ENCODE peak calls at places on chromosome 17, in six cellular contexts. E is HepG2, J is A549, V is H1, G is GM12878, T is K562. S is an unnamed sample.
A peak's percentile ranks its signal among the peaks of the same experiment; 100 is the strongest.

GRCh38 chr17:31387438-31387837 is 4.0 kb upstream of the RAB11FIP4 start:
- DNase-seq in E (no peak), J (no peak), V (peak; percentile 35), G (no peak), T (no peak), S (no peak)

GRCh38 chr17:41784207-41784744 is 2.2 kb downstream of the JUP start:
- DNase-seq in E (no peak), J (peak; percentile 92), V (no peak), G (no peak), T (peak; percentile 85), S (peak; percentile 71)

GRCh38 chr17:41579484-41580243 is 7.0 kb downstream of the KRT14 start:
- DNase-seq in E (peak; percentile 85), J (peak; percentile 87), V (peak; percentile 98), G (peak; percentile 21), T (peak; percentile 96), S (peak; percentile 54)

GRCh38 chr17:12358477-12358876 is 307.2 kb upstream of the MYOCD start:
- DNase-seq in E (no peak), J (no peak), V (no peak), G (no peak), T (no peak), S (peak; percentile 6)

GRCh38 chr17:73042809-73043685 is 49.4 kb downstream of the SLC39A11 start:
- DNase-seq in E (no peak), J (no peak), V (no peak), G (no peak), T (no peak), S (peak; percentile 20)

GRCh38 chr17:71057448-71057847 is 888.1 kb downstream of the KCNJ2 start:
- DNase-seq in E (no peak), J (no peak), V (no peak), G (no peak), T (no peak), S (no peak)

GRCh38 chr17:42944211-42944610 is 20.0 kb downstream of the AARSD1 start:
- DNase-seq in E (no peak), J (no peak), V (no peak), G (no peak), T (no peak), S (peak; percentile 40)

GRCh38 chr17:74426551-74427047 is 5.3 kb upstream of the GPRC5C start:
- DNase-seq in E (no peak), J (no peak), V (no peak), G (no peak), T (no peak), S (no peak)

GRCh38 chr17:49015924-49016774 is 19.0 kb downstream of the IGF2BP1 start:
- DNase-seq in E (no peak), J (peak; percentile 54), V (peak; percentile 35), G (no peak), T (no peak), S (peak; percentile 20)

GRCh38 chr17:65990593-65990992 is 201.3 kb downstream of the CEP112 start:
- DNase-seq in E (no peak), J (no peak), V (no peak), G (no peak), T (no peak), S (no peak)

GRCh38 chr17:20890338-20890737 is 152.5 kb downstream of the USP22 start:
- DNase-seq in E (no peak), J (no peak), V (no peak), G (no peak), T (no peak), S (no peak)

DNA sequence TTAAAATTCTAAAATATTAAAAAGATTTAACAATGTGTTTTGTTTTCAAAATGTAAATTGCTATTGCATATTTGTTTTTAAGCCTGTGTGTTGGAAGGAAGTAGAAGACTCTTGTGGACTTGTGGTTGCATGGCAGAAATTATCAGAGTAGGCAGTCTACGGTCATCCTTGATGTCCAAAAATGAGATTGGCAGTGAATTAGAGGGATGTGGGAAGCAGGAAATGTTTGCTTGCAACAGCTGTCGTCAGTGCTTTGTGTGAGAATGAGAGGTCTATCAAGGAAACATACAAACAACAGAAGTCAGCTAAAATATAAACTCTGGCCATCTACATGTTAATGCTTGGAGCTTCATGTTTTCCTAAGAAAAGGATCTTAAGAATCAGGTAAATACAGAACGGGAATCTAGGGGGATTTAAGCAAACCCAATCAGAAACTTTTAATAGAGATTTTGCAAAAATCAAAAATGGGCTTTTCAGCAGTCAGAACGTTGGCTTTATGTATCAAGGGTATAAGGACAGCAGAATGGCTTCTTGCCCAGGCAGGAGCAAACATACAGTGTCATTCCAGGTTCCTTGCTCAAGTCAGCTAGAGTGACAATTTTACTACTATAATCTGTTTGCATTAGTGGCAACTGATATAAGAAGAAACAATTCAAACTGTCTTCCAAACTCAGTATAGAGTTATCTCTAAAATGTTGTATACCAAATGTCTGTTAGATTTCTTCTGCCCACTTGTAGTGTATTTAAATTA is 196.7 kb downstream of the CYB561 start:
- DNase-seq in E (no peak), J (no peak), V (no peak), G (no peak), T (no peak), S (peak; percentile 42)
- TF ChIP-seq CEBPB in E (no peak), J (no peak), V (no peak), G (no peak), T (no peak), S (no peak)

GRCh38 chr17:29024456-29024952 is 18.4 kb upstream of the PIPOX start:
- DNase-seq in E (no peak), J (no peak), V (no peak), G (no peak), T (no peak), S (no peak)

GRCh38 chr17:29032798-29033197 is 10.1 kb upstream of the PIPOX start:
- DNase-seq in E (no peak), J (no peak), V (no peak), G (no peak), T (no peak), S (no peak)

GRCh38 chr17:29032067-29032551 is 10.8 kb upstream of the PIPOX start:
- DNase-seq in E (no peak), J (no peak), V (no peak), G (no peak), T (no peak), S (no peak)

DNA sequence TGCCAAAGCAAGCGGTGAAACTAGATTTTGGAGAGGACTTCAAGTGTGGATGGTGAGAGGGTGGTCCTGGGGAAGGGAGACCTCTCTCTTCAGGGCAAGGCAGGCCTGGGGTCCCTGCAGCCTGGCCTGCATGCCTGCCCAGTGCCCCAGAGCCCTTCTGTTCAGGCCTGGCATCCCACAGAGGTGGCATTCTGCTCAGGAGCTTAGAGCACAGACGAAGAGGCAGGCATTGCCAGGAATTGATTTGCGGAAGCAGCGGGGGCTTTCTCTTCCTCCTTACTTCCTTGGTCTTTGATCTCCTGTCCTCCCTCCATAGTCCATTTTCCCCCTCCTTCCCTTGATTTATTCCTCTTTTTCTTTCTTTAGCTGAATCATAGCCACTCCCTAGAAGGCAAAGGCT is 15.4 kb upstream of the PIPOX start:
- DNase-seq in E (no peak), J (no peak), V (no peak), G (no peak), T (no peak), S (no peak)
- TF ChIP-seq RFX5 in E (no peak), J (no peak), V (no peak), G (no peak), T (no peak), S (no peak)

GRCh38 chr17:47999612-48000011 is 28.7 kb downstream of the CDK5RAP3 start:
- DNase-seq in E (no peak), J (peak; percentile 26), V (no peak), G (no peak), T (no peak), S (peak; percentile 72)
- TF ChIP-seq CEBPB in E (peak; percentile 78), J (no peak), V (peak; percentile 39), G (no peak), T (peak; percentile 36), S (peak; percentile 59)

DNA sequence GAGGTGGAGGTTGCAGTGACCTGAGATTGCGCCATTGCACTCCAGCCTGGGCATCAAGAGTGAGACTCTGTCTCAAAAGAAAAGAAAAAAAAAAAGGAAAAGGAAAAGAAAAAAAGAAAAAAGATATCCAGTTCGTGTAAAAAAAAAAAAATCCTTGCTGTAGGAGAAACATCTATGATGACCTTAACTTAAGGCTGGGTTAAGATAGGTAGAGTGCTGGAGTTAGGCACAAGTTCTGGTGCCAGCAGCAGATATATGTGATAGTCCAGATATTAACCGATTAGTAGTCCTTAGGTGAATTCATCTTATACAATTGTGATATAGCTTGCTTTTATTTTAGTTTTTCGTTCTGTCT is 17.2 kb downstream of the PSMD11 start:
- DNase-seq in E (no peak), J (no peak), V (no peak), G (no peak), T (no peak), S (no peak)
- TF ChIP-seq RFX5 in E (no peak), J (no peak), V (no peak), G (no peak), T (no peak), S (no peak)

S was measured in IMR-90.